ENCODE peak calls at places on chromosome 3, in seven cellular contexts. V is M059J; G is activated CD4-positive, alpha-beta T cell treated with anti-CD3 and anti-CD28 coated beads for 36 hours; X is hippocampal formation; R is pancreas; T is psoas muscle; M is left ventricle myocardium inferior. U is an unnamed sample.

GRCh38 chr3:22117751-22118346 is 366.8 kb upstream of the ZNF385D start:
- DNase-seq in R (no peak), M (no peak), X (no peak), T (no peak), V (peak), G (no peak), U (peak)

GRCh38 chr3:53191836-53192480 is 30.9 kb downstream of the PRKCD start:
- DNase-seq in X (no peak), G (no peak), V (no peak), M (no peak), T (no peak), R (peak), U (no peak)

GRCh38 chr3:134810850-134811249 is 15.8 kb downstream of the EPHB1 start:
- DNase-seq in G (no peak), T (no peak), X (no peak), M (no peak), R (no peak), V (no peak), U (no peak)

GRCh38 chr3:182138388-182138787 is 426.7 kb downstream of the SOX2 start:
- DNase-seq in X (no peak), G (no peak), T (no peak), V (no peak), M (no peak), R (no peak), U (no peak)

GRCh38 chr3:44632193-44632592 is 7.4 kb downstream of the ZNF197 start:
- DNase-seq in V (no peak), T (no peak), R (no peak), G (no peak), M (no peak), X (no peak), U (no peak)

GRCh38 chr3:126528800-126529541 is 5.0 kb downstream of the CHST13 start:
- DNase-seq in X (no peak), V (no peak), R (peak), M (peak), T (no peak), G (no peak), U (no peak)

GRCh38 chr3:73500321-73500720 is 124.4 kb downstream of the PDZRN3 start:
- DNase-seq in X (no peak), V (no peak), G (no peak), T (no peak), M (no peak), R (no peak), U (no peak)

GRCh38 chr3:107346559-107346958 is 30.7 kb upstream of the CCDC54 start:
- DNase-seq in G (no peak), T (no peak), M (no peak), R (no peak), X (no peak), V (no peak), U (no peak)

GRCh38 chr3:40690696-40691597 is 166.2 kb downstream of the ZNF621 start:
- DNase-seq in T (peak), R (peak), G (no peak), X (no peak), V (no peak), M (peak), U (no peak)

GRCh38 chr3:72494076-72495000 is 353.9 kb downstream of the SHQ1 start:
- DNase-seq in G (no peak), M (no peak), X (no peak), V (no peak), T (no peak), R (no peak), U (no peak)

GRCh38 chr3:192825657-192826200 is 91.9 kb downstream of the MB21D2 start:
- DNase-seq in R (peak), V (peak), T (no peak), X (no peak), M (no peak), G (no peak), U (no peak)

GRCh38 chr3:67028385-67028784 is 30.3 kb downstream of the KBTBD8 start:
- DNase-seq in T (no peak), M (no peak), G (no peak), X (no peak), V (no peak), R (no peak), U (no peak)

GRCh38 chr3:105119801-105120340 is 246.8 kb upstream of the ALCAM start:
- DNase-seq in M (no peak), V (peak), G (no peak), T (no peak), X (no peak), R (no peak), U (no peak)

GRCh38 chr3:139222100-139222657 is 121.6 kb upstream of the MRPS22 start:
- DNase-seq in R (no peak), G (no peak), X (no peak), M (no peak), T (no peak), V (no peak), U (no peak)

GRCh38 chr3:37729119-37729518 is 132.6 kb upstream of the CTDSPL start:
- DNase-seq in T (no peak), M (no peak), X (no peak), G (no peak), R (no peak), V (no peak), U (no peak)

GRCh38 chr3:61571516-61572336 is 10.4 kb downstream of the PTPRG start:
- DNase-seq in X (no peak), R (no peak), T (peak), G (no peak), V (peak), M (no peak), U (no peak)

GRCh38 chr3:123272547-123272946 is 70.8 kb downstream of the SEC22A start:
- DNase-seq in V (peak), M (no peak), G (no peak), X (no peak), T (no peak), R (no peak), U (no peak)

GRCh38 chr3:126548556-126549466 is 9.9 kb downstream of the C3orf22 start:
- DNase-seq in R (no peak), X (no peak), T (no peak), G (no peak), V (no peak), M (no peak), U (no peak)

GRCh38 chr3:172716476-172716875 is 5.6 kb upstream of the NCEH1 start:
- DNase-seq in X (peak), M (no peak), R (no peak), V (peak), G (no peak), T (peak), U (no peak)

GRCh38 chr3:53729618-53730017 is 116.6 kb downstream of the CHDH start:
- DNase-seq in V (no peak), T (no peak), X (no peak), M (no peak), G (no peak), R (no peak), U (no peak)

GRCh38 chr3:113712129-113712528 is 15.7 kb upstream of the USF3 start:
- DNase-seq in R (no peak), T (no peak), G (no peak), X (no peak), V (no peak), M (no peak), U (no peak)

GRCh38 chr3:42052867-42053351 is 38.2 kb upstream of the TRAK1 start:
- DNase-seq in T (no peak), V (no peak), G (no peak), X (peak), M (no peak), R (no peak), U (no peak)

GRCh38 chr3:117589454-117589853 is 879.9 kb downstream of the TUSC7 start:
- DNase-seq in G (no peak), M (no peak), V (peak), X (peak), T (no peak), R (no peak), U (no peak)

GRCh38 chr3:155714295-155714718 is 30.6 kb downstream of the PLCH1 start:
- DNase-seq in M (no peak), G (no peak), X (no peak), R (no peak), V (no peak), T (no peak), U (no peak)

GRCh38 chr3:27900316-27900715 is 178.2 kb upstream of the EOMES start:
- DNase-seq in G (peak), X (no peak), M (no peak), R (no peak), T (no peak), V (no peak), U (no peak)

GRCh38 chr3:185309795-185310194 is 53.1 kb upstream of the MAP3K13 start:
- DNase-seq in R (no peak), M (no peak), T (no peak), V (no peak), G (no peak), X (no peak), U (no peak)

GRCh38 chr3:11235385-11235784 is 36.8 kb upstream of the ATG7 start:
- DNase-seq in V (no peak), G (no peak), R (no peak), M (no peak), X (no peak), T (no peak), U (no peak)